ENCODE peak calls at places on chromosomes 3 and 15, in nine cellular contexts. R, F, A, L, J, V, W, C and D are unnamed samples.

GRCh38 chr15:68382286-68383007 is 49.5 kb downstream of the ITGA11 start:
- DNase-seq in R (no peak), F (no peak), A (no peak), L (no peak), J (no peak), V (no peak), W (no peak), C (no peak), D (no peak)

GRCh38 chr3:151393961-151394360 is 9.4 kb upstream of the P2RY12 start:
- DNase-seq in R (no peak), F (no peak), A (no peak), L (no peak), J (no peak), V (no peak), W (no peak), C (no peak), D (no peak)

GRCh38 chr3:112984485-112984884 is 6.3 kb upstream of the GTPBP8 start:
- DNase-seq in R (no peak), F (no peak), A (no peak), L (no peak), J (no peak), V (no peak), W (peak; percentile 10), C (peak; percentile 24), D (no peak)

GRCh38 chr15:83837946-83838571 is 184.1 kb downstream of the ADAMTSL3 start:
- DNase-seq in R (no peak), F (no peak), A (no peak), L (no peak), J (peak; percentile 49), V (no peak), W (peak; percentile 75), C (no peak), D (peak; percentile 12)

GRCh38 chr15:51907136-51907862 is 64.3 kb downstream of the LEO1 start:
- DNase-seq in R (peak; percentile 45), F (no peak), A (no peak), L (no peak), J (peak; percentile 91), V (no peak), W (peak; percentile 37), C (no peak), D (no peak)

GRCh38 chr15:57283774-57284508 is 92.4 kb upstream of the CGNL1 start:
- DNase-seq in R (no peak), F (no peak), A (no peak), L (no peak), J (no peak), V (no peak), W (no peak), C (no peak), D (no peak)

GRCh38 chr3:151305081-151305777 is 11.4 kb downstream of the GPR87 start:
- DNase-seq in R (peak; percentile 95), F (peak; percentile 78), A (peak; percentile 51), L (peak; percentile 86), J (peak; percentile 98), V (peak; percentile 97), W (peak; percentile 81), C (no peak), D (no peak)

GRCh38 chr3:125054436-125055164 is 1.2 kb downstream of the HEG1 start:
- DNase-seq in R (peak; percentile 78), F (no peak), A (no peak), L (no peak), J (peak; percentile 81), V (no peak), W (peak; percentile 49), C (no peak), D (peak; percentile 51)

GRCh38 chr3:88113311-88114162 is 36.2 kb upstream of the C3orf38 start:
- DNase-seq in R (peak; percentile 62), F (peak; percentile 23), A (no peak), L (peak; percentile 49), J (peak; percentile 88), V (peak; percentile 44), W (peak; percentile 47), C (peak; percentile 39), D (peak; percentile 69)

GRCh38 chr3:128788268-128788869 is 62.4 kb downstream of the RAB7A start:
- DNase-seq in R (no peak), F (no peak), A (no peak), L (no peak), J (no peak), V (no peak), W (no peak), C (no peak), D (no peak)

GRCh38 chr3:137110392-137110996 is 152.7 kb downstream of the IL20RB start:
- DNase-seq in R (peak; percentile 23), F (no peak), A (no peak), L (peak; percentile 2), J (peak; percentile 61), V (no peak), W (peak; percentile 50), C (no peak), D (peak; percentile 19)

GRCh38 chr3:188061133-188061532 is 92.8 kb upstream of the LPP start:
- DNase-seq in R (peak; percentile 36), F (no peak), A (no peak), L (no peak), J (peak; percentile 99), V (peak; percentile 29), W (no peak), C (peak; percentile 66), D (peak; percentile 28)

GRCh38 chr15:36896949-36897348 is 203.4 kb downstream of the MEIS2 start:
- DNase-seq in R (no peak), F (no peak), A (no peak), L (no peak), J (no peak), V (peak; percentile 17), W (no peak), C (no peak), D (no peak)

GRCh38 chr3:127162947-127163645 is 29.8 kb upstream of the PRR23E start:
- DNase-seq in R (no peak), F (no peak), A (peak; percentile 42), L (no peak), J (peak; percentile 25), V (no peak), W (peak; percentile 83), C (no peak), D (no peak)

GRCh38 chr15:100227781-100228180 is 114.0 kb downstream of the ADAMTS17 start:
- DNase-seq in R (no peak), F (no peak), A (no peak), L (no peak), J (peak; percentile 29), V (no peak), W (no peak), C (no peak), D (no peak)

GRCh38 chr3:138440137-138440536 is 5.7 kb downstream of the ESYT3 start:
- DNase-seq in R (no peak), F (no peak), A (no peak), L (no peak), J (peak; percentile 28), V (no peak), W (no peak), C (no peak), D (no peak)

GRCh38 chr3:13301295-13301987 is 118.7 kb downstream of the NUP210 start:
- DNase-seq in R (no peak), F (peak; percentile 20), A (peak; percentile 4), L (peak; percentile 43), J (peak; percentile 95), V (peak; percentile 10), W (peak; percentile 76), C (no peak), D (no peak)

GRCh38 chr3:52442409-52443267 is 2.3 kb downstream of the SEMA3G start:
- DNase-seq in R (no peak), F (no peak), A (no peak), L (no peak), J (no peak), V (no peak), W (no peak), C (no peak), D (no peak)

GRCh38 chr3:156681003-156681402 is 6.6 kb downstream of the TIPARP start:
- DNase-seq in R (peak; percentile 73), F (no peak), A (no peak), L (no peak), J (peak; percentile 99), V (peak; percentile 89), W (no peak), C (no peak), D (no peak)

GRCh38 chr15:67358812-67359211 is 104.2 kb downstream of the IQCH start:
- DNase-seq in R (no peak), F (no peak), A (no peak), L (no peak), J (no peak), V (no peak), W (no peak), C (no peak), D (no peak)

GRCh38 chr3:47113669-47114365 is 50.1 kb downstream of the SETD2 start:
- DNase-seq in R (peak; percentile 93), F (peak; percentile 63), A (no peak), L (no peak), J (peak; percentile 75), V (peak; percentile 17), W (no peak), C (no peak), D (no peak)

GRCh38 chr3:139202226-139202958 is 141.4 kb upstream of the MRPS22 start:
- DNase-seq in R (peak; percentile 17), F (no peak), A (no peak), L (no peak), J (peak; percentile 67), V (no peak), W (peak; percentile 70), C (no peak), D (peak; percentile 75)

GRCh38 chr3:33980252-33980651 is 181.8 kb downstream of the PDCD6IP start:
- DNase-seq in R (peak; percentile 74), F (peak; percentile 80), A (no peak), L (peak; percentile 78), J (peak; percentile 62), V (peak; percentile 10), W (peak; percentile 61), C (no peak), D (peak; percentile 18)

GRCh38 chr3:78633626-78634025 is 1134.2 kb downstream of the ROBO1 start:
- DNase-seq in R (no peak), F (no peak), A (no peak), L (no peak), J (peak; percentile 29), V (no peak), W (no peak), C (no peak), D (no peak)

GRCh38 chr15:63466378-63467192 is 37.8 kb upstream of the USP3 start:
- DNase-seq in R (peak; percentile 59), F (peak; percentile 17), A (no peak), L (no peak), J (peak; percentile 73), V (no peak), W (peak; percentile 81), C (peak; percentile 29), D (peak; percentile 73)

GRCh38 chr3:141231923-141232861 is 567 bp downstream of the PXYLP1 start:
- DNase-seq in R (no peak), F (no peak), A (peak; percentile 65), L (no peak), J (peak; percentile 61), V (no peak), W (peak; percentile 63), C (no peak), D (no peak)

GRCh38 chr3:171813897-171814460 is 3.7 kb upstream of the PLD1 start:
- DNase-seq in R (peak; percentile 20), F (no peak), A (no peak), L (no peak), J (peak; percentile 52), V (no peak), W (no peak), C (peak; percentile 29), D (peak; percentile 9)

GRCh38 chr15:42711746-42712145 is 25.2 kb downstream of the CDAN1 start:
- DNase-seq in R (no peak), F (no peak), A (no peak), L (no peak), J (no peak), V (no peak), W (no peak), C (no peak), D (no peak)

GRCh38 chr3:58093573-58094195 is 85.5 kb downstream of the FLNB start:
- DNase-seq in R (peak; percentile 91), F (no peak), A (no peak), L (no peak), J (peak; percentile 97), V (no peak), W (no peak), C (no peak), D (no peak)

GRCh38 chr3:13515786-13516783 is 32.8 kb upstream of the FBLN2 start:
- DNase-seq in R (no peak), F (no peak), A (peak; percentile 85), L (no peak), J (no peak), V (no peak), W (no peak), C (no peak), D (no peak)

GRCh38 chr3:64084640-64085039 is 61.3 kb upstream of the PSMD6 start:
- DNase-seq in R (peak; percentile 78), F (no peak), A (no peak), L (no peak), J (peak; percentile 40), V (no peak), W (no peak), C (no peak), D (no peak)